ENCODE peak calls at places on chromosomes 12 and 14, in eight cellular contexts. T is hepatocyte; Y is WERI-Rb-1; L is psoas muscle; X is HCT116; V is CD8-positive, alpha-beta T cell; C is fibroblast of pulmonary artery; Q is HepG2. U is an unnamed sample.

GRCh38 chr14:101347893-101348777 is 213.2 kb upstream of the DIO3 start:
- DNase-seq in C (no peak), Y (no peak), X (no peak), V (no peak), T (no peak), L (no peak), Q (no peak), U (no peak)

GRCh38 chr12:39459027-39459434 is 16.1 kb upstream of the KIF21A start:
- DNase-seq in X (no peak), Q (no peak), C (no peak), L (no peak), V (no peak), T (no peak), Y (no peak), U (no peak)

GRCh38 chr12:53950789-53951576 is 3.7 kb upstream of the HOXC12 start:
- DNase-seq in L (no peak), Q (peak), X (no peak), T (no peak), V (no peak), C (no peak), Y (no peak), U (no peak)

GRCh38 chr14:73717247-73717646 is 3.1 kb upstream of the PNMA1 start:
- DNase-seq in Q (no peak), L (no peak), X (no peak), Y (no peak), T (peak), V (no peak), C (no peak), U (no peak)

GRCh38 chr14:64109821-64110554 is 184.2 kb downstream of the ESR2 start:
- DNase-seq in T (no peak), V (no peak), L (no peak), Q (no peak), X (no peak), C (peak), Y (no peak), U (no peak)

GRCh38 chr12:9669534-9669933 is at the start of gene CLEC2D:
- DNase-seq in C (no peak), V (peak), Q (no peak), T (no peak), L (no peak), X (no peak), Y (no peak), U (no peak)

GRCh38 chr14:85468815-85469214 is 61.1 kb upstream of the FLRT2 start:
- DNase-seq in V (no peak), T (no peak), C (no peak), Q (peak), L (no peak), X (no peak), Y (no peak), U (no peak)

GRCh38 chr12:5497329-5498058 is 65.6 kb downstream of the NTF3 start:
- DNase-seq in T (peak), X (no peak), Y (no peak), L (peak), V (no peak), C (no peak), Q (peak), U (no peak)

GRCh38 chr14:32004300-32004699 is 72.8 kb upstream of the ARHGAP5 start:
- DNase-seq in V (no peak), C (peak), Q (peak), Y (no peak), T (no peak), L (no peak), X (peak), U (peak)

GRCh38 chr12:13668880-13669279 is 312.5 kb downstream of the GRIN2B start:
- DNase-seq in Y (no peak), Q (no peak), V (no peak), C (no peak), X (no peak), L (no peak), T (no peak), U (no peak)

GRCh38 chr14:72891666-72892102 is 2.2 kb downstream of the DPF3 start:
- DNase-seq in T (no peak), C (no peak), V (no peak), L (no peak), Y (no peak), X (no peak), Q (no peak), U (no peak)

GRCh38 chr14:55317907-55318306 is 46.7 kb downstream of the FBXO34 start:
- DNase-seq in V (no peak), C (no peak), X (no peak), T (no peak), Y (no peak), Q (no peak), L (no peak), U (no peak)

GRCh38 chr14:21070610-21071224 is 613 bp downstream of the ARHGEF40 start:
- DNase-seq in Y (peak), L (peak), T (peak), C (peak), X (no peak), Q (peak), V (peak), U (no peak)

GRCh38 chr12:103334447-103334846 is 161.3 kb downstream of the C12orf42 start:
- DNase-seq in T (no peak), X (no peak), C (no peak), V (no peak), Q (no peak), L (no peak), Y (peak), U (no peak)

GRCh38 chr14:24334431-24335271 is at the start of gene ADCY4:
- DNase-seq in X (no peak), Q (no peak), V (no peak), L (peak), Y (no peak), T (no peak), C (no peak), U (no peak)

GRCh38 chr12:91109148-91109564 is 2.1 kb downstream of the LUM start:
- DNase-seq in L (peak), C (peak), V (no peak), T (peak), Q (peak), X (peak), Y (peak), U (peak)

GRCh38 chr12:128266559-128267245 is at the start of gene TMEM132C:
- DNase-seq in L (no peak), V (no peak), X (no peak), Q (no peak), C (no peak), T (peak), Y (no peak), U (no peak)
- H3K4me3 ChIP-seq in L (peak), V (no peak), X (no peak), Q (no peak), C (no peak), T (peak), Y (peak), U (no peak)

DNA sequence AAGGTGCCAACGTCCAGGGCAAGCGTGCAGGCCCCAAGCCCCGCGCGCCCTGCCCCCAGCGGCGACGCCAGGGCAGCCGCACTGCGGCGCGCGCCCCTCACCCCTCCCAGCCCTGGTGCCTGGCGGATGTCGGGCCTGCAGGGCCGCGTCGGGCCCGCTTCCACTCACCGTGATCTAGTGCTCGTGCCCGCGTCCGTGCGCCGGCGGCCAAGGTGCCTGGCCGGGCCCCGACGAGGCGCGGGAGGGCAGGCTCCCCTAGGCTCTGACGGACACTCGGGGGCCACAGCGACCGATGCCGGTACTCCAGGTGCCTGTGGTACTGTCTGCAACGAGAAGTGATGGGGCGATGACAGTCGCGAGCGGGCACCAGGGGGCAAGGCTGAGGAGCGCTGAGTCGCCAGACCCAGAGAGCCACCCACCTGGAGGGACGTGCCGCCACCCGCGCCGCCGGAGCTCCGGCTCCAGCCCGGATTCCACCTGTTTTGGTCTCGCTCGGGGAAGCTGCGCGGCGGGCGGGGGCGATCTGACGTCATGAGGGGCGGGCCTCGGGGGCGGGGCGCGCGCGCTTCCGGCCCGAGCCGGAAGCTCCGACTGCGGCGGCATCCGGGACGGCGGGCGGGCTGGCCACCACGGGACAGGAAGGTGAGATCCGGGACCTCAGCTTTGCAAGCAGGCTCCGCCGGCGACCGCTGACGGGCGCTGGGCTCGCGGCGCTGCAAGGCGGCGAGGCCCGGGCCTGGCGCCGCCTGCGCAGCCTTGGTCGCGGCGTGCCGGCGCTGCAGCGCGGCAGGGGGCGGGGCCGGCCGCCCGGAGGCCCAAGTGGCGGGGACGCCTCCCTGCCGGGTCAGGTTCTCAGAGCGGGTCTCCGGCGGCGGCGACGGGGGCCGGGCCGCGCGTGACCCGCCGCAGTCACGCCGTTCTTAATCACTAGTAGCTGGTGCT is at the start of the genes LYSET and MOAP1:
- DNase-seq in X (no peak), V (peak), Y (peak), L (peak), Q (peak), T (peak), C (peak), U (peak)
- H3K4me3 ChIP-seq in X (peak), V (peak), Y (peak), L (peak), Q (peak), T (peak), C (peak), U (peak)

GRCh38 chr12:67681145-67681778 is 32.7 kb downstream of the DYRK2 start:
- DNase-seq in V (no peak), Y (no peak), L (no peak), T (peak), X (no peak), Q (no peak), C (peak), U (peak)
- H3K4me3 ChIP-seq in V (no peak), Y (no peak), L (no peak), T (no peak), X (no peak), Q (no peak), C (no peak), U (no peak)

GRCh38 chr12:95445884-95446482 is 28.0 kb upstream of the METAP2 start:
- DNase-seq in L (no peak), V (no peak), Q (peak), C (no peak), T (no peak), Y (no peak), X (no peak), U (no peak)

GRCh38 chr12:95443458-95443857 is 30.5 kb upstream of the METAP2 start:
- DNase-seq in V (no peak), C (no peak), Y (no peak), X (no peak), L (no peak), T (no peak), Q (no peak), U (no peak)

DNA sequence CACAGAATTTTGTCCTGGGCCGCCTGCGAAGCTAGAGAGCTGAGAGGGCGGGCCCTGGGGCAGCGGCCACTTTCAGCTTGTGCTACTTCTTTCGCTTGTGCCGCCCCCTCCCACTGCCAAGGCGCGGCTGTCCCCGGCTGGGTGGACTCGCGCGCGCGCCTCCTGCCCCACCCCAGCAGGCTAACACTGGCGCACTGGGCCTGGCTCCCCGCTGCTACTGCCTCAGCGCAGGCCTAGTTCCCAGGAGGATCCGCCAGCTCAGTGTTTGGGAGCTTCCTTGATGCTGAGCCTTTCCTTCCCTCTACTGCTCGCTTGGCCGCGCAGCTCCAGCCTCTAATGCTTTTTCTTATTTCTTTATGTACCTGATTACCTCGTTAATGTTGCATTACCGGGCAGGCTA is 27.4 kb upstream of the METAP2 start:
- DNase-seq in L (peak), Q (peak), T (peak), X (no peak), C (peak), V (no peak), Y (no peak), U (no peak)
- H3K4me3 ChIP-seq in L (peak), Q (peak), T (no peak), X (no peak), C (no peak), V (no peak), Y (no peak), U (peak)

GRCh38 chr12:93092559-93092945 is 163.5 kb upstream of the EEA1 start:
- DNase-seq in C (no peak), X (no peak), Q (no peak), L (no peak), V (no peak), Y (no peak), T (no peak), U (no peak)
- H3K4me3 ChIP-seq in C (no peak), X (no peak), Q (no peak), L (no peak), V (no peak), Y (no peak), T (no peak), U (no peak)

GRCh38 chr12:114369088-114369487 is 36.9 kb downstream of the TBX5 start:
- DNase-seq in Y (no peak), L (no peak), X (no peak), T (no peak), Q (no peak), V (no peak), C (no peak), U (no peak)
- H3K4me3 ChIP-seq in Y (no peak), L (no peak), X (no peak), T (no peak), Q (no peak), V (no peak), C (no peak), U (no peak)

DNA sequence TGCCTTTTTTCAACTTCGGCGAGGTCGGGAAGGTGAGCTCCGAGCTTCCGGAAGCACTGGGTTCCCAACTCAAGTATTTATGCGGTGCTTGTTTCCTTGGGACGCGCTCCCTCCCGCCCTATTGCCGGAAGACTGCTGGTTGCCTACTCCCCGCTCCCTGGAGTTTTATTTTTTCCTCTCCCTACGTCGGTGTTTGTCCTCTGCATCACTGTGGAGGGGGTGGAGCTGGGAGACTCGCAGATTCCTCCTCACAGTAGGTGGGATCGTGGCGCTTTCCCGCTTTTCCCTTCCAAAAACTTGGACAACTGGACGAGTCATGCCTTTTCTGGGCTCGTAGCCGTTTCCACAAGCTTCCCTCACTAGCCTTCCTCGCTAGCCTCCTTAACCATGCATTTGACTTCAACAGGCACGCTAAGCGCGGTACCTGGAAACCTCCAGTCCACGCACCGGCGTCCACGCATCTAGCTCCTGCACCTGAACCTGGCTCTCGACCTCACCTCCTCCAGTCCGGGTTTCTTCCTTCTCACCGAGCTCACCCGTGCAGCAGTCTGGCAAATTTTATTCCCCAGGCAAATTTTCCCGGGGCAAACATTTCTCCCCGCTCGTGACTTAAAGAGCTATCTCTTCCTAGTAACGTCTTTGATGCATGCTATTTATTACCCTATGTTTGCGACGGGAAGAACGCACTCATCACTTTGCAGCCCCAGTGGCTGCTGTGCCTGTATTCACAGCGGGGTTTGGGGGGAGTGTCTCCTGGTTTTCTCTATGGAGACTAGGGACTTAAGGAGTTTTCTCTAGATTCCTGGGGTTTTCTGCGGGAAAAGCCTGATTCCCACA is at the start of gene AVPR1A:
- DNase-seq in Y (peak), Q (no peak), V (no peak), L (peak), X (no peak), C (no peak), T (peak), U (no peak)
- H3K4me3 ChIP-seq in Y (peak), Q (peak), V (no peak), L (peak), X (peak), C (no peak), T (peak), U (peak)

GRCh38 chr14:62117010-62117717 is 354.9 kb downstream of the SNAPC1 start:
- DNase-seq in T (peak), Q (peak), X (no peak), L (peak), V (peak), C (peak), Y (peak), U (peak)
- H3K4me3 ChIP-seq in T (peak), Q (peak), X (no peak), L (peak), V (peak), C (no peak), Y (peak), U (peak)

GRCh38 chr14:75492832-75493579 is 29.3 kb upstream of the BATF start:
- DNase-seq in Y (no peak), T (no peak), X (no peak), Q (no peak), L (no peak), V (no peak), C (no peak), U (no peak)
- H3K4me3 ChIP-seq in Y (no peak), T (no peak), X (no peak), Q (no peak), L (no peak), V (no peak), C (no peak), U (no peak)

GRCh38 chr12:92608418-92609091 is 94.2 kb upstream of the PLEKHG7 start:
- DNase-seq in Y (no peak), T (peak), V (no peak), C (peak), Q (peak), X (peak), L (no peak), U (no peak)
- H3K4me3 ChIP-seq in Y (no peak), T (no peak), V (no peak), C (no peak), Q (no peak), X (no peak), L (no peak), U (no peak)